ENCODE peak calls at places on chromosomes 3 and 15, in six cellular contexts. O is dermis blood vessel endothelial cell, S is sciatic nerve, Y is amygdala, M is GM03348, H is GM23338. R is an unnamed sample.
A peak's percentile ranks its signal among the peaks of the same experiment; 100 is the strongest.

GRCh38 chr15:68655686-68656437 is 77.1 kb downstream of the CORO2B start:
- DNase-seq in M (no peak), Y (no peak), O (no peak), S (peak; percentile 28), H (no peak), R (no peak)

GRCh38 chr3:16885948-16886683 is 1.4 kb downstream of the PLCL2 start:
- DNase-seq in H (no peak), O (peak; percentile 21), S (no peak), M (no peak), Y (no peak), R (no peak)

GRCh38 chr15:95266481-95267061 is 1035.2 kb downstream of the MCTP2 start:
- DNase-seq in Y (no peak), S (no peak), H (no peak), O (peak; percentile 59), M (peak; percentile 49), R (no peak)

GRCh38 chr3:52293491-52294319 is 6.1 kb downstream of the GLYCTK start:
- DNase-seq in S (no peak), M (no peak), H (no peak), O (no peak), Y (no peak), R (no peak)

GRCh38 chr15:81859737-81860516 is 185.9 kb downstream of the MEX3B start:
- DNase-seq in H (no peak), M (no peak), S (no peak), O (no peak), Y (no peak), R (no peak)

GRCh38 chr15:75721923-75722870 is 9.5 kb upstream of the CSPG4 start:
- DNase-seq in H (no peak), S (no peak), M (no peak), O (peak; percentile 49), Y (no peak), R (no peak)

GRCh38 chr3:184914628-184915027 is 102.7 kb downstream of the VPS8 start:
- DNase-seq in H (no peak), M (no peak), S (no peak), Y (no peak), O (no peak), R (no peak)

GRCh38 chr3:11290743-11291680 is 18.8 kb downstream of the ATG7 start:
- DNase-seq in H (no peak), Y (no peak), S (no peak), M (no peak), O (peak; percentile 22), R (peak; percentile 37)

GRCh38 chr15:75702431-75702830 is 10.2 kb downstream of the CSPG4 start:
- DNase-seq in O (no peak), S (no peak), Y (no peak), M (no peak), H (no peak), R (no peak)

GRCh38 chr3:69838217-69838616 is 99.0 kb downstream of the MITF start:
- DNase-seq in H (no peak), S (no peak), O (no peak), Y (no peak), M (peak; percentile 76), R (peak; percentile 39)

GRCh38 chr3:55333923-55334322 is 153.2 kb downstream of the WNT5A start:
- DNase-seq in S (no peak), M (peak; percentile 69), O (no peak), Y (no peak), H (no peak), R (no peak)

GRCh38 chr15:90539789-90540188 is 10.1 kb downstream of the CRTC3 start:
- DNase-seq in Y (no peak), O (no peak), H (no peak), M (no peak), S (no peak), R (no peak)

GRCh38 chr3:143775401-143775970 is 72.8 kb downstream of the SLC9A9 start:
- DNase-seq in S (no peak), Y (no peak), M (peak; percentile 82), H (peak; percentile 62), O (peak; percentile 52), R (peak; percentile 28)

GRCh38 chr3:169929830-169930519 is 18.6 kb downstream of the SAMD7 start:
- DNase-seq in S (no peak), Y (no peak), O (no peak), H (no peak), M (no peak), R (no peak)

GRCh38 chr15:43775411-43775965 is 1.3 kb downstream of the ELL3 start:
- DNase-seq in M (no peak), H (peak; percentile 66), Y (no peak), S (no peak), O (peak; percentile 62), R (no peak)

GRCh38 chr3:124885466-124886167 is 1.5 kb downstream of the ITGB5 start:
- DNase-seq in S (no peak), M (peak; percentile 83), O (peak; percentile 27), H (peak; percentile 62), Y (no peak), R (no peak)

GRCh38 chr3:58073315-58074125 is 65.3 kb downstream of the FLNB start:
- DNase-seq in Y (no peak), O (peak; percentile 67), H (no peak), S (no peak), M (peak; percentile 48), R (no peak)

GRCh38 chr3:154324919-154325318 is 632 bp upstream of the DHX36 start:
- DNase-seq in O (no peak), S (no peak), H (no peak), Y (no peak), M (no peak), R (no peak)

GRCh38 chr3:124201786-124202185 is 209.9 kb upstream of the ROPN1 start:
- DNase-seq in O (no peak), S (no peak), H (no peak), M (no peak), Y (no peak), R (no peak)

GRCh38 chr3:72301779-72302178 is 516.8 kb upstream of the PROK2 start:
- DNase-seq in M (no peak), O (no peak), Y (no peak), H (no peak), S (no peak), R (no peak)

GRCh38 chr15:70801111-70801510 is 37.8 kb upstream of the UACA start:
- DNase-seq in H (no peak), M (no peak), O (no peak), S (no peak), Y (no peak), R (no peak)

GRCh38 chr3:45816544-45816943 is 20.2 kb upstream of the SLC6A20 start:
- DNase-seq in Y (no peak), M (no peak), O (no peak), H (no peak), S (no peak), R (no peak)

GRCh38 chr3:48403533-48404439 is 26.1 kb downstream of the PLXNB1 start:
- DNase-seq in Y (no peak), H (no peak), M (no peak), S (no peak), O (no peak), R (no peak)

GRCh38 chr3:62888778-62889177 is 13.6 kb upstream of the CADPS start:
- DNase-seq in O (no peak), S (no peak), H (no peak), M (no peak), Y (no peak), R (no peak)

GRCh38 chr3:105364113-105364512 is 2.6 kb upstream of the ALCAM start:
- DNase-seq in Y (no peak), H (no peak), M (no peak), S (no peak), O (peak; percentile 25), R (peak; percentile 54)

GRCh38 chr3:29871087-29871486 is 590.2 kb downstream of the RBMS3 start:
- DNase-seq in S (no peak), Y (no peak), O (peak; percentile 25), M (no peak), H (peak; percentile 28), R (no peak)

GRCh38 chr15:69304176-69304533 is 5.4 kb downstream of the PAQR5 start:
- DNase-seq in H (no peak), Y (no peak), O (no peak), S (no peak), M (peak; percentile 89), R (no peak)

GRCh38 chr3:54771050-54771449 is 156.8 kb downstream of the LRTM1 start:
- DNase-seq in O (no peak), S (no peak), H (no peak), M (no peak), Y (no peak), R (no peak)

GRCh38 chr3:173396191-173397041 is 1.1 kb upstream of the NLGN1 start:
- DNase-seq in S (no peak), O (peak; percentile 1), M (no peak), H (peak; percentile 64), Y (no peak), R (no peak)

GRCh38 chr15:80265021-80265420 is 13.0 kb upstream of the CTXND1 start:
- DNase-seq in Y (no peak), S (no peak), H (no peak), O (no peak), M (no peak), R (no peak)

GRCh38 chr3:25849641-25850040 is 59.8 kb downstream of the OXSM start:
- DNase-seq in H (peak; percentile 35), Y (no peak), M (no peak), S (no peak), O (no peak), R (no peak)

GRCh38 chr3:81891496-81891895 is 130.1 kb upstream of the GBE1 start:
- DNase-seq in M (no peak), Y (no peak), H (peak; percentile 54), O (no peak), S (no peak), R (no peak)

GRCh38 chr3:38163117-38163870 is 2.0 kb upstream of the OXSR1 start:
- DNase-seq in H (peak; percentile 51), S (no peak), M (no peak), Y (no peak), O (peak; percentile 19), R (no peak)

GRCh38 chr3:69385033-69385722 is 710 bp downstream of the FRMD4B start:
- DNase-seq in O (no peak), M (no peak), S (no peak), H (no peak), Y (peak; percentile 61), R (no peak)

GRCh38 chr3:90010341-90010740 is 902.9 kb downstream of the EPHA3 start:
- DNase-seq in M (peak; percentile 33), O (no peak), S (no peak), H (peak; percentile 55), Y (no peak), R (peak; percentile 49)

GRCh38 chr3:190671658-190672057 is 157.8 kb downstream of the IL1RAP start:
- DNase-seq in M (peak; percentile 24), H (no peak), S (no peak), Y (no peak), O (no peak), R (no peak)

GRCh38 chr15:51212909-51213308 is 118.2 kb upstream of the TNFAIP8L3 start:
- DNase-seq in M (no peak), O (no peak), S (no peak), Y (no peak), H (no peak), R (no peak)

GRCh38 chr3:17894434-17895060 is 152.1 kb upstream of the TBC1D5 start:
- DNase-seq in S (no peak), O (no peak), H (peak; percentile 76), M (no peak), Y (peak; percentile 1), R (no peak)